ENCODE peak calls at places on chromosomes 16 and 17, in four cellular contexts. One of them, this sample, is unnamed. For H3K27me3, the result is how much of the 10 kb centered on the place peaks cover.

GRCh38 chr17:38747385-38748328 is 479 bp downstream of the PCGF2 start:
- DNase-seq in CD8-positive, alpha-beta T cell: no peak
- DNase-seq in heart right ventricle: peak
- DNase-seq in mammary epithelial cell: peak
- DNase-seq in this sample: no peak

GRCh38 chr17:75767881-75768280 is 2.9 kb upstream of the GALK1 start:
- DNase-seq in mammary epithelial cell: no peak
- DNase-seq in heart right ventricle: no peak
- DNase-seq in CD8-positive, alpha-beta T cell: no peak
- DNase-seq in this sample: no peak

GRCh38 chr16:16992986-16993783 is 477.6 kb downstream of the XYLT1 start:
- DNase-seq in CD8-positive, alpha-beta T cell: no peak
- DNase-seq in mammary epithelial cell: no peak
- DNase-seq in heart right ventricle: no peak
- DNase-seq in this sample: no peak

GRCh38 chr16:17470871-17471744 is at the start of gene XYLT1:
- DNase-seq in heart right ventricle: peak
- DNase-seq in mammary epithelial cell: peak
- DNase-seq in CD8-positive, alpha-beta T cell: peak
- DNase-seq in this sample: no peak

GRCh38 chr16:13012591-13012990 is 111.2 kb downstream of the SHISA9 start:
- DNase-seq in mammary epithelial cell: no peak
- DNase-seq in heart right ventricle: no peak
- DNase-seq in CD8-positive, alpha-beta T cell: no peak
- DNase-seq in this sample: no peak

GRCh38 chr17:65559802-65560627 is 1.4 kb downstream of the AXIN2 start:
- DNase-seq in heart right ventricle: no peak
- DNase-seq in CD8-positive, alpha-beta T cell: peak
- DNase-seq in mammary epithelial cell: no peak
- DNase-seq in this sample: no peak

GRCh38 chr17:41895617-41896016 is 23.1 kb downstream of the ACLY start:
- DNase-seq in heart right ventricle: peak
- DNase-seq in mammary epithelial cell: no peak
- DNase-seq in CD8-positive, alpha-beta T cell: no peak
- DNase-seq in this sample: no peak

GRCh38 chr17:48471807-48472484 is 41.9 kb upstream of the SKAP1 start:
- DNase-seq in CD8-positive, alpha-beta T cell: no peak
- DNase-seq in mammary epithelial cell: no peak
- DNase-seq in heart right ventricle: no peak
- DNase-seq in this sample: no peak

GRCh38 chr16:84361546-84361945 is 6.8 kb upstream of the ATP2C2 start:
- DNase-seq in mammary epithelial cell: no peak
- DNase-seq in CD8-positive, alpha-beta T cell: no peak
- DNase-seq in heart right ventricle: no peak
- DNase-seq in this sample: no peak

GRCh38 chr17:33292184-33292980 is 713 bp downstream of the ASIC2 start:
- DNase-seq in heart right ventricle: no peak
- DNase-seq in mammary epithelial cell: peak
- DNase-seq in CD8-positive, alpha-beta T cell: no peak
- DNase-seq in this sample: no peak

GRCh38 chr17:59329558-59330313 is 1.7 kb upstream of the YPEL2 start:
- DNase-seq in heart right ventricle: peak
- DNase-seq in CD8-positive, alpha-beta T cell: no peak
- DNase-seq in mammary epithelial cell: peak
- DNase-seq in this sample: no peak

GRCh38 chr17:28545141-28545503 is 7.3 kb downstream of the UNC119 start:
- DNase-seq in heart right ventricle: no peak
- DNase-seq in mammary epithelial cell: no peak
- DNase-seq in CD8-positive, alpha-beta T cell: no peak
- DNase-seq in this sample: no peak

GRCh38 chr17:30236807-30237206 is 1.3 kb upstream of the SLC6A4 start:
- DNase-seq in heart right ventricle: peak
- DNase-seq in mammary epithelial cell: peak
- DNase-seq in CD8-positive, alpha-beta T cell: no peak
- DNase-seq in this sample: no peak

GRCh38 chr17:47621293-47622178 is 28.2 kb upstream of the KPNB1 start:
- DNase-seq in heart right ventricle: peak
- DNase-seq in CD8-positive, alpha-beta T cell: no peak
- DNase-seq in mammary epithelial cell: peak
- DNase-seq in this sample: peak

GRCh38 chr17:21174186-21174585 is 39.8 kb downstream of the TMEM11 start:
- DNase-seq in CD8-positive, alpha-beta T cell: no peak
- DNase-seq in heart right ventricle: no peak
- DNase-seq in mammary epithelial cell: no peak
- DNase-seq in this sample: no peak

GRCh38 chr16:73743665-73744496 is 552.7 kb upstream of the PSMD7 start:
- DNase-seq in mammary epithelial cell: no peak
- DNase-seq in heart right ventricle: no peak
- DNase-seq in CD8-positive, alpha-beta T cell: no peak
- DNase-seq in this sample: peak

GRCh38 chr16:80804451-80805383 is at the start of gene CDYL2:
- DNase-seq in CD8-positive, alpha-beta T cell: peak
- DNase-seq in heart right ventricle: no peak
- DNase-seq in mammary epithelial cell: no peak
- DNase-seq in this sample: no peak

GRCh38 chr17:53420035-53420641 is 402.6 kb upstream of the KIF2B start:
- DNase-seq in CD8-positive, alpha-beta T cell: no peak
- DNase-seq in heart right ventricle: no peak
- DNase-seq in mammary epithelial cell: peak
- DNase-seq in this sample: no peak

GRCh38 chr16:2530629-2531318 is 434 bp downstream of the CEMP1 start:
- DNase-seq in CD8-positive, alpha-beta T cell: no peak
- DNase-seq in mammary epithelial cell: no peak
- DNase-seq in heart right ventricle: no peak
- DNase-seq in this sample: no peak

GRCh38 chr16:78431701-78432100 is 332.2 kb downstream of the WWOX start:
- DNase-seq in CD8-positive, alpha-beta T cell: no peak
- DNase-seq in mammary epithelial cell: no peak
- DNase-seq in heart right ventricle: no peak
- DNase-seq in this sample: no peak

GRCh38 chr17:81347437-81347836 is 47.8 kb upstream of the BAHCC1 start:
- DNase-seq in mammary epithelial cell: no peak
- DNase-seq in heart right ventricle: no peak
- DNase-seq in CD8-positive, alpha-beta T cell: no peak
- DNase-seq in this sample: no peak

GRCh38 chr16:85428899-85429775 is 184.0 kb upstream of the GSE1 start:
- DNase-seq in CD8-positive, alpha-beta T cell: no peak
- DNase-seq in mammary epithelial cell: no peak
- DNase-seq in heart right ventricle: no peak
- DNase-seq in this sample: no peak

GRCh38 chr16:2967211-2967631 is 1.9 kb upstream of the PAQR4 start:
- DNase-seq in heart right ventricle: no peak
- DNase-seq in mammary epithelial cell: no peak
- DNase-seq in CD8-positive, alpha-beta T cell: no peak
- DNase-seq in this sample: no peak

GRCh38 chr17:35244345-35245195 is 1.7 kb downstream of the SLFN5 start:
- DNase-seq in mammary epithelial cell: peak
- DNase-seq in CD8-positive, alpha-beta T cell: peak
- DNase-seq in heart right ventricle: peak
- DNase-seq in this sample: no peak

GRCh38 chr16:67311607-67312449 is 14.7 kb downstream of the KCTD19 start:
- DNase-seq in mammary epithelial cell: peak
- DNase-seq in CD8-positive, alpha-beta T cell: no peak
- DNase-seq in heart right ventricle: peak
- DNase-seq in this sample: no peak

GRCh38 chr17:43545383-43545632 is 832 bp downstream of the ETV4 start:
- DNase-seq in CD8-positive, alpha-beta T cell: no peak
- DNase-seq in heart right ventricle: no peak
- DNase-seq in mammary epithelial cell: no peak
- DNase-seq in this sample: no peak

GRCh38 chr17:51725185-51725584 is 433.3 kb downstream of the CA10 start:
- DNase-seq in mammary epithelial cell: no peak
- DNase-seq in CD8-positive, alpha-beta T cell: no peak
- DNase-seq in heart right ventricle: no peak
- DNase-seq in this sample: no peak

GRCh38 chr17:14871921-14872320 is 393.2 kb downstream of the PMP22 start:
- DNase-seq in CD8-positive, alpha-beta T cell: no peak
- DNase-seq in mammary epithelial cell: peak
- DNase-seq in heart right ventricle: no peak
- DNase-seq in this sample: no peak

GRCh38 chr17:42937712-42938596 is 26.3 kb downstream of the AARSD1 start:
- DNase-seq in CD8-positive, alpha-beta T cell: no peak
- DNase-seq in heart right ventricle: peak
- DNase-seq in mammary epithelial cell: peak
- DNase-seq in this sample: no peak

GRCh38 chr17:67818110-67819002 is 6.9 kb upstream of the BPTF start:
- DNase-seq in CD8-positive, alpha-beta T cell: no peak
- DNase-seq in mammary epithelial cell: no peak
- DNase-seq in heart right ventricle: no peak
- DNase-seq in this sample: no peak

GRCh38 chr17:69506489-69506888 is 92.0 kb downstream of the MAP2K6 start:
- DNase-seq in heart right ventricle: no peak
- DNase-seq in mammary epithelial cell: no peak
- DNase-seq in CD8-positive, alpha-beta T cell: no peak
- DNase-seq in this sample: no peak

GRCh38 chr16:72875291-72876036 is 172.5 kb downstream of the ZFHX3 start:
- DNase-seq in CD8-positive, alpha-beta T cell: no peak
- DNase-seq in mammary epithelial cell: peak
- DNase-seq in heart right ventricle: no peak
- DNase-seq in this sample: no peak

GRCh38 chr16:12349950-12350842 is 373.7 kb downstream of the SNX29 start:
- DNase-seq in CD8-positive, alpha-beta T cell: no peak
- DNase-seq in mammary epithelial cell: no peak
- DNase-seq in heart right ventricle: no peak
- DNase-seq in this sample: no peak

DNA sequence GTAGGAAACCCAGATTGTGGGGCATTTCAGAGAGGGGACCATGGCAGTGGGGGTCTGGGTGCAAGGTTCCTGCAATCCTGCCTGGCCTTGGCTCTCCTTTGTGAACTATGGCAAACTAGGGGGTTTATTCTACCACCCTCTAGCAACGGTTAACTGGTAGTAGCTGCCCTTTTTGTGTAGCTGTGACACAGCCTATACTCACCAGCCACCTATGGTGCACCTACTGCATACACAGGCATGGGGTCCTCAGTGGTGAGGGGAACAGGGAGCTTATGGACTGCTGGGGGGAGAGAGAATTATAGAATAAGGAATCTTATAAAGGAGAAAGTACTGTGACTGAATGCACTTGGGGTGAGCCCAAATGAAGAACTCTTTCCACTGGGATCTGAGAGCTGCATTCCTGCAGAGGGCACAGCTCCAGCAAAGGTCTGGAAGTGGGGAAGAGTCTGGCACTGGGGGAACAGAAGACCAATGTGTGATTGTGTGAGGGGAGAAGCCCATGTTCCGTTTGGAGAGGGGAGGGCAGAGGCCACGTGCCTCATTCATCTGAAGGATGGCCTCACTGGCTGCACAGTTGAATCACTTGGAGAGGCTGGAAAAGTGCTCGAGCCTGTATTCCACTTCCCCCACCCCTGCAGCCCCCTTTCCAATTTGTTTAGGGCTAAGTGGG is 2.1 kb downstream of the MT1X start:
- DNase-seq in mammary epithelial cell: no peak
- DNase-seq in heart right ventricle: no peak
- DNase-seq in CD8-positive, alpha-beta T cell: no peak
- DNase-seq in this sample: no peak
- H3K4me3 ChIP-seq in mammary epithelial cell: no peak
- H3K4me3 ChIP-seq in heart right ventricle: no peak
- H3K4me3 ChIP-seq in CD8-positive, alpha-beta T cell: no peak
- H3K4me3 ChIP-seq in this sample: no peak

DNA sequence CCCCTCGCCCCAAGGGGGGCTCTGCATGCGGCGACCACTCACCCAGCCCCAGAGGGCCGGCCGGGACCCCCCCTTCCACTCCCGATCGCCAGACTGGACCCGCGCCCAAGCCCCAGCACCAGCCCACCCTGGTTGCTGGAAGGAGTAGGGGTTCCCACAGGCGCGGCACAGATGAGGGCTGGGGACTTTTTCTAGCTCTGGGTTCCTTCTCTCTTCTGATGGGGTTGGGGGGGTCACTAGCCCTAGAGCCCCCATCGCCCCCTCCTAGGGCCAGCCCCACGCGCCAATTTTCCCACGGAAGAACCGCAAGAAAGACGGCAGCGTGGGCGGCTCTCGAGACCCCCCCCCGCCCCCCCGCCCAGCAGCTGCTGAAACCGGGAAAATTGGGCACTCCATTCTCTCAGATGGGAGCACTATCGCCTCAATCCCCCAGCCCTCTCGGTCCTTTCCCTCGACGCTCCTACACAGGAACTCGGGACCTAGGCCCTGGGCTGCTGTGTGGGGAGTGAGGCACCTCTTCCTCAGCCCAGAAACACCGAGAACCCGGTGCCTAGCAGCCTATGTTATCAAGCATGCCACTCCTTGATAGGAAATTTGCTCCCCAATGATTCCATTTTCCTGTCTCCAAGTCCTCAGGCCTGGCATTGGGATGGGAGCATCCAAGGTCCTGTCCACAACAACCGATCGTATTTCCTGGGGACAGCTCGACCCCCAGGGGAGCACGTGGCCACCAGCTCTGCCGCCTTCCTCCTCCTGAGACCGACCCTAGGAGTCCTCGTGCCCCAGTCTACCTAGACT is 17.1 kb upstream of the CBX8 start:
- DNase-seq in mammary epithelial cell: no peak
- DNase-seq in CD8-positive, alpha-beta T cell: no peak
- DNase-seq in heart right ventricle: no peak
- DNase-seq in this sample: no peak
- H3K27me3 ChIP-seq in mammary epithelial cell: under half
- H3K27me3 ChIP-seq in CD8-positive, alpha-beta T cell: half or more
- H3K27me3 ChIP-seq in heart right ventricle: half or more
- H3K27me3 ChIP-seq in this sample: half or more

GRCh38 chr16:52463904-52464303 is 83.0 kb downstream of the TOX3 start:
- DNase-seq in heart right ventricle: no peak
- DNase-seq in mammary epithelial cell: no peak
- DNase-seq in CD8-positive, alpha-beta T cell: no peak
- DNase-seq in this sample: no peak
- H3K4me3 ChIP-seq in heart right ventricle: no peak
- H3K4me3 ChIP-seq in mammary epithelial cell: no peak
- H3K4me3 ChIP-seq in CD8-positive, alpha-beta T cell: no peak
- H3K4me3 ChIP-seq in this sample: no peak

DNA sequence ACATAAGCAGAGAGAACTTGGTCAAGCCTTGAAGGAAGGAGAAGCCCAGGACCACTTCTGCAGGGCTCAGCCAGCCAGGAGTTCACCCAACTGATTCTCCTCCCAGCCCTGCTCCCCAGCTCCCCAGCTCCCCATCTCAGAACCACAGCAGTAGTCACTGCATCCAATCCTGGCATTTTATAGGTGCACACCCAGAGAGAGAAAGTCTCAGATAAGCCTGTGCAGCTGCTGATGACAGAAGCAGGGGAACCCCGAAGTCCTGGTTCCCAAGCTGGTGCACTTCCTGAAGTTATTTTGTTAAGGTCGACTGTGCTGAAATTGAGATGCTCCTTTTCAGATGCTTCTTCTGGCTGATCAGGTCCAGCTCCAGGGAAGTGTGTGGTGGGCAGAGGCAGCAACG is 6.6 kb downstream of the RNF112 start:
- DNase-seq in heart right ventricle: no peak
- DNase-seq in mammary epithelial cell: peak
- DNase-seq in CD8-positive, alpha-beta T cell: no peak
- DNase-seq in this sample: no peak
- H3K27me3 ChIP-seq in heart right ventricle: under half
- H3K27me3 ChIP-seq in mammary epithelial cell: under half
- H3K27me3 ChIP-seq in CD8-positive, alpha-beta T cell: under half
- H3K27me3 ChIP-seq in this sample: under half